ENCODE peak calls at places on chromosomes 6 and 20, in ten cellular contexts. I is Right ventricle myocardium inferior; V is bronchial epithelial cell; U is A549; Y is head of caudate nucleus; D is naive B cell; X is ovary; G is stimulated activated CD8-positive, alpha-beta memory T cell treated with anti-CD3 and anti-CD28 coated beads, Interleukin-4, amount 100 ng/mL, for 48 hours; F is GM04504; C is T-helper 17 cell. B is an unnamed sample.

GRCh38 chr20:15895560-15896084 is 677.6 kb downstream of the KIF16B start:
- DNase-seq in I (no peak), V (no peak), U (no peak), Y (no peak), D (no peak), X (no peak), G (peak; percentile 25), F (no peak), C (no peak), B (no peak)

GRCh38 chr6:46719099-46719498 is 16.1 kb downstream of the PLA2G7 start:
- DNase-seq in I (no peak), V (peak; percentile 98), U (no peak), Y (peak; percentile 60), D (no peak), X (no peak), G (no peak), F (no peak), C (no peak), B (no peak)

GRCh38 chr6:79536615-79536968 is 638 bp downstream of the LCA5 start:
- DNase-seq in I (no peak), V (no peak), U (no peak), Y (peak; percentile 61), D (no peak), X (peak; percentile 51), G (no peak), F (no peak), C (no peak), B (no peak)

GRCh38 chr6:13916230-13916944 is 8.4 kb upstream of the RNF182 start:
- DNase-seq in I (no peak), V (peak; percentile 58), U (no peak), Y (no peak), D (no peak), X (no peak), G (no peak), F (no peak), C (no peak), B (peak; percentile 65)

GRCh38 chr6:43807228-43808061 is 37.4 kb downstream of the VEGFA start:
- DNase-seq in I (no peak), V (no peak), U (no peak), Y (no peak), D (no peak), X (no peak), G (no peak), F (no peak), C (no peak), B (no peak)

GRCh38 chr6:28225056-28225834 is at the start of gene ZSCAN9:
- DNase-seq in I (peak; percentile 91), V (peak; percentile 67), U (peak; percentile 48), Y (peak; percentile 86), D (peak; percentile 53), X (peak; percentile 86), G (peak; percentile 69), F (peak; percentile 60), C (no peak), B (peak; percentile 33)

GRCh38 chr6:133645000-133645619 is 243.8 kb upstream of the TCF21 start:
- DNase-seq in I (no peak), V (no peak), U (no peak), Y (no peak), D (no peak), X (peak; percentile 62), G (no peak), F (no peak), C (no peak), B (no peak)

GRCh38 chr20:8234580-8234979 is 102.5 kb downstream of the PLCB1 start:
- DNase-seq in I (no peak), V (no peak), U (no peak), Y (no peak), D (no peak), X (no peak), G (no peak), F (no peak), C (no peak), B (no peak)

GRCh38 chr6:12012231-12012565 is at the start of gene HIVEP1:
- DNase-seq in I (peak; percentile 86), V (no peak), U (no peak), Y (peak; percentile 70), D (no peak), X (peak; percentile 72), G (peak; percentile 45), F (no peak), C (no peak), B (no peak)

GRCh38 chr20:16115891-16116577 is 457.2 kb downstream of the KIF16B start:
- DNase-seq in I (no peak), V (no peak), U (no peak), Y (no peak), D (no peak), X (no peak), G (no peak), F (no peak), C (no peak), B (no peak)

GRCh38 chr6:16324622-16325225 is 86.3 kb downstream of the GMPR start:
- DNase-seq in I (no peak), V (no peak), U (no peak), Y (no peak), D (no peak), X (no peak), G (no peak), F (no peak), C (no peak), B (no peak)

GRCh38 chr6:123503619-123504018 is 133.1 kb downstream of the TRDN start:
- DNase-seq in I (no peak), V (no peak), U (no peak), Y (no peak), D (no peak), X (no peak), G (no peak), F (no peak), C (no peak), B (no peak)

GRCh38 chr6:11595903-11596302 is 58.4 kb downstream of the TMEM170B start:
- DNase-seq in I (no peak), V (peak; percentile 20), U (no peak), Y (no peak), D (no peak), X (no peak), G (no peak), F (no peak), C (no peak), B (no peak)